ENCODE peak calls at places on chromosome 9, in nine cellular contexts. Y, R, E, D, Z, V, H, A and G are unnamed samples.

GRCh38 chr9:125660557-125660956 is 46.5 kb downstream of the MAPKAP1 start:
- DNase-seq in A (no peak), Y (no peak), R (no peak), V (no peak), Z (no peak), H (no peak), E (no peak), D (no peak), G (no peak)

GRCh38 chr9:114220129-114220541 is 64.8 kb downstream of the COL27A1 start:
- DNase-seq in R (no peak), H (no peak), Z (peak), A (no peak), D (no peak), Y (no peak), V (no peak), E (no peak), G (no peak)

GRCh38 chr9:38068616-38068865 is 486 bp downstream of the SHB start:
- DNase-seq in H (no peak), Y (no peak), D (peak), V (no peak), E (no peak), R (no peak), A (peak), Z (peak), G (peak)

GRCh38 chr9:87855061-87855460 is 27.6 kb upstream of the SPATA31E1 start:
- DNase-seq in E (no peak), A (no peak), V (no peak), D (no peak), H (no peak), Z (peak), R (no peak), Y (no peak), G (no peak)

GRCh38 chr9:13351768-13352386 is 72.4 kb upstream of the MPDZ start:
- DNase-seq in D (no peak), Y (no peak), A (no peak), R (no peak), V (no peak), H (peak), E (peak), Z (peak), G (no peak)

GRCh38 chr9:15977438-15977837 is 424.6 kb downstream of the CCDC171 start:
- DNase-seq in A (peak), H (no peak), Z (peak), R (no peak), D (no peak), V (no peak), Y (no peak), E (peak), G (no peak)

GRCh38 chr9:130290353-130291181 is 25.0 kb downstream of the HMCN2 start:
- DNase-seq in Z (no peak), V (no peak), E (peak), A (no peak), H (no peak), Y (no peak), D (no peak), R (no peak), G (no peak)

GRCh38 chr9:125142560-125143376 is 560 bp downstream of the SCAI start:
- DNase-seq in E (no peak), Z (no peak), V (no peak), D (peak), H (no peak), R (no peak), A (no peak), Y (peak), G (peak)

GRCh38 chr9:34430843-34431437 is 27.4 kb downstream of the FAM219A start:
- DNase-seq in E (peak), A (peak), Y (peak), V (no peak), D (peak), R (peak), H (peak), Z (peak), G (peak)

DNA sequence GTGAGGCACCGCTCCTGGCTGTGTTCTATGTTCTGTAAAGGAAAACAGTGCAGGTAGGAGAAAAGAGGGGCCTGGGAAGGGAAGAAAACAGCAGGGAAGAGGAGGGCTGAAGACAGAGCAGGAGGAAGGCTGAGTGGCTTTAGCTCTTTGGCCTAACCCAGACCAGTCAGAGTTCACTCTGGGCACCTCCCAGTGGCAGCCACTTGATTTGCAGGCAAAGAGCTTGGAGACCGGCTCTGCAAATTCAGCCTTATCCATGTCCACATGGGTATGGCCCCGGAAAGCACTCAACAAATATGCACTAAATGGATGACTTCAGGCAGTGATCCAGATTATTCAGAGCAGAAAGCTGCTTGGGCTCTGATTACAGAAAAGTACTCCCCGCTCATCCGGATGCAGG is 4.4 kb upstream of the RNU6ATAC start:
- DNase-seq in Z (peak), D (no peak), Y (no peak), A (no peak), H (no peak), R (no peak), E (no peak), V (no peak), G (no peak)
- TF ChIP-seq CTCF in Z (no peak), D (no peak), Y (no peak), A (no peak), H (peak), R (no peak), E (peak), V (no peak), G (peak)

GRCh38 chr9:98118640-98119601 is at the start of gene TRIM14:
- DNase-seq in D (peak), R (peak), H (peak), V (no peak), E (peak), Z (peak), A (peak), Y (peak), G (peak)
- TF ChIP-seq CTCF in D (no peak), R (peak), H (no peak), V (no peak), E (no peak), Z (peak), A (no peak), Y (no peak), G (peak)

GRCh38 chr9:83649080-83649479 is 26.1 kb downstream of the IDNK start:
- DNase-seq in Y (peak), H (peak), R (peak), A (peak), E (no peak), D (peak), V (peak), Z (peak), G (peak)
- TF ChIP-seq CTCF in Y (peak), H (peak), R (peak), A (peak), E (peak), D (peak), V (no peak), Z (peak), G (peak)

DNA sequence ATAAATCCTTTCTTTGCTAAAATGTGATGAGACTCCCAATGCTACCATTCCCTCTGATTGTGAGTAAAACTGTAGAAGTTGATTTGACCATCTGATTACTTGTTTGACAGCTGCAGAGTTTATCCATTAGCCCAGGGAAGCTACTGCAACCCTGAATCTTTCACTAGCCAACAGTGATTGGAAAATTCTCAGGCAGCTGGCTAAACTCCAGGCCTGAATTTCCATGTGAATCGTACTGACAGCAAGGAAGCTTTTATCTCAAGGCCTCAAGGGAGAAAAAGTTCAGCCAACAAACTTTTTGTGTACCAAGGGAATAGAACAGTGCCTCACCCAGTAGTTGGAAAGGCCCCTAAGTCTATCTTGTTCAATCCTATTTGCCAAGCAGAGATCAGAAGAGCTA is 246.7 kb upstream of the TRPM3 start:
- DNase-seq in A (no peak), H (no peak), Z (no peak), Y (no peak), E (no peak), R (no peak), V (no peak), D (peak), G (no peak)
- TF ChIP-seq CTCF in A (no peak), H (no peak), Z (no peak), Y (no peak), E (no peak), R (no peak), V (no peak), D (no peak), G (no peak)

DNA sequence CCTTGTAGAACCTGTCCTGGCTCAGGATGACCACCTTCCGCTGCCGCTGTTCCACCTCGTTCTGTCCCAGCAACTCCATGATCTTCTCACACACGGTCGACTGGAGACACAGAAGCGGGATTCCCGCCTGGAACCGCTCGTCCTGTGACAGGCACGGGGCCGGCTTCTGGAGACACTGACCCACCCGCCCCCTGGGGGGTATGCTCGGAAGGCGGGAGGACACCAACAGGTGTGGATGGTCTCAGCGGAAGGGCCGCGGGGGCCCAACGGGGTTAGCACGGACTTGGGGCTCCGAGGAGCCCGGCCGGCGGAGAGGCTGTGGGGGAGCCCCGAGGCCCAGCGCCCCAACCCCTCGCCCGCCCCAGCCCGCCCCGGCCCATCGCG is 525 bp downstream of the UCK1 start:
- DNase-seq in Z (peak), V (peak), H (peak), E (no peak), A (peak), R (no peak), Y (peak), D (peak), G (peak)
- TF ChIP-seq CTCF in Z (no peak), V (no peak), H (no peak), E (no peak), A (no peak), R (peak), Y (peak), D (no peak), G (peak)

DNA sequence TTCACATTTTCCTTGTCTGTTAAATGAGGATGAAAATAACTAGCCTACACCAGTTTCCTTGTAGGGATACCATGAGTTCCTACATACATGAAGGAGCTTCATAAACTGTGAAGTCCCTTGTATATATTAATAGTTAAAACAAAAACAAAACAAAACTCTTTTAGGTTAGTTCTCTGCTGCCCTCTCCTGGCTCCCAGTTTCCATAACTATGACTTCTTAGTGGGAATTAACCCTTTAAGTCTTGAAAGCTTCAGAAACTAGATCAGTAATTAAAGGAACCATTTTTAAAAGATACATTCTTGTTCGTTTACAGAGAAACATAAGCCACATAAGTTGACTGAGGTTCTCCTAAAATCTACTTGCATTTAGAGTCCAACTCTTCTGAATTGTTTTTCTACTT is 500.0 kb upstream of the C9orf72 start:
- DNase-seq in E (peak), Z (peak), A (peak), Y (peak), R (no peak), D (peak), V (no peak), H (peak), G (peak)
- TF ChIP-seq CTCF in E (peak), Z (peak), A (peak), Y (peak), R (peak), D (peak), V (no peak), H (peak), G (peak)